ENCODE peak calls at places on chromosomes 7 and 10, in eight cellular contexts. L is bronchial epithelial cell, C is IMR-90, K is psoas muscle, A is WERI-Rb-1, I is kidney epithelial cell, V is Panc1, R is breast epithelium. W is an unnamed sample.

GRCh38 chr10:70034252-70034651 is 18.4 kb upstream of the MACROH2A2 start:
- DNase-seq in K (no peak), A (peak; percentile 38), C (no peak), L (no peak), V (no peak), I (no peak), R (no peak), W (no peak)

GRCh38 chr10:11921800-11922387 is 98.7 kb downstream of the PROSER2 start:
- DNase-seq in A (no peak), C (no peak), L (no peak), I (no peak), V (no peak), R (no peak), K (no peak), W (no peak)

GRCh38 chr10:103566536-103566935 is 73.0 kb downstream of the NEURL1 start:
- DNase-seq in R (no peak), I (no peak), V (no peak), C (peak; percentile 34), K (no peak), A (no peak), L (peak; percentile 72), W (no peak)

GRCh38 chr7:9149499-9150082 is 716.2 kb downstream of the NXPH1 start:
- DNase-seq in A (no peak), C (no peak), R (no peak), K (no peak), I (peak; percentile 53), V (no peak), L (peak; percentile 56), W (no peak)

GRCh38 chr7:74493295-74493694 is 39.6 kb downstream of the GTF2IRD1 start:
- DNase-seq in I (no peak), V (no peak), K (no peak), C (no peak), A (peak; percentile 46), R (no peak), L (no peak), W (no peak)

GRCh38 chr10:70537398-70538194 is 59.0 kb downstream of the PALD1 start:
- DNase-seq in C (no peak), A (peak; percentile 75), I (no peak), V (no peak), L (peak; percentile 10), K (no peak), R (no peak), W (no peak)

GRCh38 chr7:10473569-10473968 is 500.1 kb upstream of the PHF14 start:
- DNase-seq in K (no peak), A (no peak), R (no peak), I (no peak), L (no peak), V (no peak), C (no peak), W (no peak)

GRCh38 chr10:3471927-3472704 is 299.5 kb upstream of the PITRM1 start:
- DNase-seq in C (no peak), R (peak; percentile 69), L (peak; percentile 75), A (no peak), K (no peak), V (no peak), I (peak; percentile 73), W (no peak)

GRCh38 chr7:124908258-124908657 is 21.4 kb downstream of the POT1 start:
- DNase-seq in C (peak; percentile 44), V (no peak), I (no peak), R (no peak), L (no peak), A (no peak), K (no peak), W (peak; percentile 24)

GRCh38 chr7:151207796-151208195 is 2.5 kb downstream of the H2BK1 start:
- DNase-seq in A (no peak), C (no peak), I (no peak), K (no peak), V (no peak), L (no peak), R (no peak), W (no peak)

GRCh38 chr10:63390521-63390920 is 75.3 kb downstream of the JMJD1C start:
- DNase-seq in C (no peak), R (no peak), I (no peak), A (no peak), K (no peak), V (no peak), L (no peak), W (no peak)

GRCh38 chr7:47634273-47634672 is 52.4 kb upstream of the TNS3 start:
- DNase-seq in I (no peak), C (peak; percentile 78), A (no peak), L (peak; percentile 64), V (no peak), R (no peak), K (no peak), W (no peak)

GRCh38 chr7:53351681-53352080 is 316.2 kb downstream of the POM121L12 start:
- DNase-seq in V (no peak), L (peak; percentile 5), I (no peak), A (no peak), K (no peak), R (no peak), C (no peak), W (no peak)

GRCh38 chr10:91389636-91390512 is 20.3 kb upstream of the HECTD2 start:
- DNase-seq in A (no peak), V (no peak), K (no peak), R (no peak), C (peak; percentile 71), I (no peak), L (peak; percentile 57), W (peak; percentile 38)

GRCh38 chr7:131636092-131636491 is 79.7 kb upstream of the PODXL start:
- DNase-seq in I (no peak), C (no peak), V (no peak), R (no peak), K (peak; percentile 47), A (no peak), L (no peak), W (peak; percentile 49)

GRCh38 chr7:26328498-26329390 is 37.1 kb downstream of the SNX10 start:
- DNase-seq in L (no peak), C (no peak), I (no peak), R (no peak), A (no peak), V (no peak), K (no peak), W (no peak)
- H3K4me3 ChIP-seq in L (no peak overlapping the region), C (no peak overlapping the region), I (no peak overlapping the region), R (no peak overlapping the region), A (no peak overlapping the region), V (no peak overlapping the region), K (no peak overlapping the region), W (no peak overlapping the region)

GRCh38 chr10:98170249-98171117 is 36.0 kb downstream of the R3HCC1L start:
- DNase-seq in L (peak; percentile 62), V (peak; percentile 53), K (no peak), C (peak; percentile 60), I (peak; percentile 16), R (no peak), A (peak; percentile 67), W (peak; percentile 38)

GRCh38 chr10:98172495-98172894 is 38.0 kb downstream of the R3HCC1L start:
- DNase-seq in C (no peak), R (no peak), L (no peak), A (peak; percentile 68), V (no peak), I (no peak), K (no peak), W (no peak)

GRCh38 chr10:98173258-98173657 is 38.8 kb downstream of the R3HCC1L start:
- DNase-seq in A (peak; percentile 67), V (no peak), C (no peak), R (no peak), L (no peak), K (no peak), I (no peak), W (no peak)

GRCh38 chr10:98169379-98169778 is 34.9 kb downstream of the R3HCC1L start:
- DNase-seq in K (no peak), C (no peak), R (no peak), V (no peak), I (no peak), A (no peak), L (no peak), W (no peak)

GRCh38 chr10:98172073-98172472 is 37.6 kb downstream of the R3HCC1L start:
- DNase-seq in K (peak; percentile 26), A (no peak), C (no peak), L (no peak), V (no peak), I (no peak), R (no peak), W (no peak)
- H3K36me3 ChIP-seq in K (peaks cover 8% of the 10 kb centered on the region), A (no peaks in the 10 kb centered on the region), C (peaks cover 5% of the 10 kb centered on the region), L (peaks cover 5% of the 10 kb centered on the region), V (peaks cover 7% of the 10 kb centered on the region), I (no peaks in the 10 kb centered on the region), R (no peaks in the 10 kb centered on the region), W (no peaks in the 10 kb centered on the region)

DNA sequence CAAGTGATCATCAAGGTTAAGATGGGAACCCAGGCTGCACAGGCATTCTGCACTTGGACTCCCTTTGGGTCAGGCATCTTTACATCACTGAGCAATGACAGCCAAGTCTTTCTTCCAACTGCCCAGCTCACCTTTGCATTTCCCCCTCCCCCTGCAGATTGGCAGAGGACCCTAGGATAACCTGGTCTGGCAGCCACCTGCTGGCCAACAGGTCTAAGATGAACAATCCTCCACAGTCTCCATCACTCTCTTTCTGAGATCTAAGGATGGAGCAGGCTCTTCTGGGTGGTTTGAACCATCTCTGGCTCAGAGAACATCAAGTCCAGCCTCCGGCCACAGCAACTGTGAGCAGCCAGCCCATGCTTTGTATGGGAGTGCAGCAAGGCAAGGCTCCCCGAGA is 75.8 kb downstream of the RAB11FIP2 start:
- DNase-seq in V (no peak), L (no peak), I (no peak), A (no peak), K (no peak), R (no peak), C (no peak), W (no peak)
- TF ChIP-seq CTCF in V (no peak), L (no peak), I (no peak), A (peak; percentile 9), K (no peak), R (no peak), C (no peak), W (no peak)

GRCh38 chr10:31278279-31278941 is 40.6 kb upstream of the ZEB1 start:
- DNase-seq in R (no peak), V (no peak), L (no peak), K (no peak), A (no peak), C (peak; percentile 42), I (no peak), W (no peak)

GRCh38 chr10:31270954-31271353 is 48.1 kb upstream of the ZEB1 start:
- DNase-seq in K (no peak), R (no peak), I (no peak), A (no peak), V (no peak), C (no peak), L (no peak), W (no peak)

GRCh38 chr10:31274310-31274709 is 44.7 kb upstream of the ZEB1 start:
- DNase-seq in I (no peak), L (peak; percentile 13), V (no peak), R (no peak), K (no peak), A (no peak), C (peak; percentile 42), W (no peak)

GRCh38 chr10:31272841-31273240 is 46.2 kb upstream of the ZEB1 start:
- DNase-seq in I (no peak), R (no peak), K (no peak), L (no peak), V (no peak), C (no peak), A (no peak), W (no peak)

DNA sequence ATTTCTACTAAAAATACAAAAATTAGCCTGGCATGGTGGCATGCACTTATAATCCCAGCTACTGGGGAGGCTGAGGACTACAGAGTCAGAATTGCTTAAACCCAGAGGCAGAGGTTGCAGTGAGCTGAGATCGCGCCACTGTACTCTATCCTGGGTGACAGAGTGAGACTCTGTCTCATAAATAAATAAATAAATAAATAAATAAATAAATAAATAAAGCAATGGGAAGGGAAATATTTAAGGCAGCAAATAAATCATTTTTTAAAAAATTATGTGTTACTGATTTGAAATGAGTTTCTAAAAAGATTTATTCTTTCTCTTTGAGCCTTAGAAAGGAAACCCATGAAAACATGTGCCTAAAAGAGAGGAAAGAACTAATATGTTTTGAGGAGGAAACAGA is 45.2 kb upstream of the ZEB1 start:
- DNase-seq in L (no peak), A (no peak), V (no peak), C (no peak), R (no peak), K (no peak), I (no peak), W (no peak)
- H3K4me3 ChIP-seq in L (no peak overlapping the region), A (no peak overlapping the region), V (no peak overlapping the region), C (no peak overlapping the region), R (no peak overlapping the region), K (no peak overlapping the region), I (no peak overlapping the region), W (no peak overlapping the region)

W was measured in brain microvascular endothelial cell.